ENCODE peak calls at places on chromosomes 1 and 21, in nine cellular contexts. One of them, this sample, is unnamed.

GRCh38 chr1:150272379-150272840 is at the start of gene C1orf54:
- DNase-seq in M059J: no peak
- DNase-seq in Right ventricle myocardium superior: peak; percentile 84
- DNase-seq in Peyer's patch: no peak
- DNase-seq in epithelial cell of proximal tubule: no peak
- DNase-seq in type B pancreatic cell: no peak
- DNase-seq in T-cell: no peak
- DNase-seq in NCI-H2107: no peak
- DNase-seq in Calu3: no peak
- DNase-seq in this sample: peak; percentile 76

GRCh38 chr1:2375246-2375922 is 16.0 kb downstream of the MORN1 start:
- DNase-seq in M059J: no peak
- DNase-seq in Right ventricle myocardium superior: peak; percentile 40
- DNase-seq in Peyer's patch: no peak
- DNase-seq in epithelial cell of proximal tubule: no peak
- DNase-seq in type B pancreatic cell: no peak
- DNase-seq in T-cell: no peak
- DNase-seq in NCI-H2107: no peak
- DNase-seq in Calu3: no peak
- DNase-seq in this sample: no peak

GRCh38 chr1:70871790-70872189 is 175.8 kb downstream of the PTGER3 start:
- DNase-seq in M059J: no peak
- DNase-seq in Right ventricle myocardium superior: no peak
- DNase-seq in Peyer's patch: no peak
- DNase-seq in epithelial cell of proximal tubule: no peak
- DNase-seq in type B pancreatic cell: no peak
- DNase-seq in T-cell: no peak
- DNase-seq in NCI-H2107: no peak
- DNase-seq in Calu3: no peak
- DNase-seq in this sample: no peak

GRCh38 chr1:228794810-228795209 is 59.5 kb downstream of the RHOU start:
- DNase-seq in M059J: no peak
- DNase-seq in Right ventricle myocardium superior: no peak
- DNase-seq in Peyer's patch: no peak
- DNase-seq in epithelial cell of proximal tubule: no peak
- DNase-seq in type B pancreatic cell: no peak
- DNase-seq in T-cell: no peak
- DNase-seq in NCI-H2107: no peak
- DNase-seq in Calu3: no peak
- DNase-seq in this sample: no peak

GRCh38 chr21:33657124-33657842 is 15.0 kb downstream of the ITSN1 start:
- DNase-seq in M059J: peak; percentile 32
- DNase-seq in Right ventricle myocardium superior: no peak
- DNase-seq in Peyer's patch: no peak
- DNase-seq in epithelial cell of proximal tubule: no peak
- DNase-seq in type B pancreatic cell: no peak
- DNase-seq in T-cell: no peak
- DNase-seq in NCI-H2107: no peak
- DNase-seq in Calu3: no peak
- DNase-seq in this sample: no peak

GRCh38 chr21:28308516-28308915 is 684.2 kb downstream of the LTN1 start:
- DNase-seq in M059J: peak; percentile 67
- DNase-seq in Right ventricle myocardium superior: no peak
- DNase-seq in Peyer's patch: no peak
- DNase-seq in epithelial cell of proximal tubule: no peak
- DNase-seq in type B pancreatic cell: no peak
- DNase-seq in T-cell: no peak
- DNase-seq in NCI-H2107: no peak
- DNase-seq in Calu3: no peak
- DNase-seq in this sample: peak; percentile 15

GRCh38 chr1:208533746-208534603 is 289.8 kb upstream of the PLXNA2 start:
- DNase-seq in M059J: no peak
- DNase-seq in Right ventricle myocardium superior: no peak
- DNase-seq in Peyer's patch: no peak
- DNase-seq in epithelial cell of proximal tubule: no peak
- DNase-seq in type B pancreatic cell: no peak
- DNase-seq in T-cell: no peak
- DNase-seq in NCI-H2107: no peak
- DNase-seq in Calu3: no peak
- DNase-seq in this sample: no peak

GRCh38 chr21:32412998-32413504 is 545 bp downstream of the EVA1C start:
- DNase-seq in M059J: no peak
- DNase-seq in Right ventricle myocardium superior: peak; percentile 65
- DNase-seq in Peyer's patch: peak; percentile 72
- DNase-seq in epithelial cell of proximal tubule: no peak
- DNase-seq in type B pancreatic cell: no peak
- DNase-seq in T-cell: no peak
- DNase-seq in NCI-H2107: no peak
- DNase-seq in Calu3: peak; percentile 4
- DNase-seq in this sample: peak; percentile 23

GRCh38 chr1:80066060-80066459 is 1059.5 kb upstream of the ADGRL4 start:
- DNase-seq in M059J: no peak
- DNase-seq in Right ventricle myocardium superior: no peak
- DNase-seq in Peyer's patch: no peak
- DNase-seq in epithelial cell of proximal tubule: no peak
- DNase-seq in type B pancreatic cell: no peak
- DNase-seq in T-cell: no peak
- DNase-seq in NCI-H2107: no peak
- DNase-seq in Calu3: no peak
- DNase-seq in this sample: peak; percentile 15

GRCh38 chr1:48683878-48684277 is 92.8 kb downstream of the BEND5 start:
- DNase-seq in M059J: no peak
- DNase-seq in Right ventricle myocardium superior: no peak
- DNase-seq in Peyer's patch: no peak
- DNase-seq in epithelial cell of proximal tubule: no peak
- DNase-seq in type B pancreatic cell: no peak
- DNase-seq in T-cell: no peak
- DNase-seq in NCI-H2107: no peak
- DNase-seq in Calu3: no peak
- DNase-seq in this sample: no peak

GRCh38 chr1:220184503-220184902 is 87.8 kb downstream of the RAB3GAP2 start:
- DNase-seq in M059J: no peak
- DNase-seq in Right ventricle myocardium superior: no peak
- DNase-seq in Peyer's patch: no peak
- DNase-seq in epithelial cell of proximal tubule: no peak
- DNase-seq in type B pancreatic cell: no peak
- DNase-seq in T-cell: no peak
- DNase-seq in NCI-H2107: no peak
- DNase-seq in Calu3: no peak
- DNase-seq in this sample: no peak

GRCh38 chr1:53948291-53948690 is 2.1 kb downstream of the LRRC42 start:
- DNase-seq in M059J: no peak
- DNase-seq in Right ventricle myocardium superior: no peak
- DNase-seq in Peyer's patch: no peak
- DNase-seq in epithelial cell of proximal tubule: no peak
- DNase-seq in type B pancreatic cell: no peak
- DNase-seq in T-cell: no peak
- DNase-seq in NCI-H2107: no peak
- DNase-seq in Calu3: no peak
- DNase-seq in this sample: no peak

GRCh38 chr1:167821969-167822685 is 91.8 kb downstream of the ADCY10 start:
- DNase-seq in M059J: peak; percentile 54
- DNase-seq in Right ventricle myocardium superior: no peak
- DNase-seq in Peyer's patch: no peak
- DNase-seq in epithelial cell of proximal tubule: no peak
- DNase-seq in type B pancreatic cell: no peak
- DNase-seq in T-cell: no peak
- DNase-seq in NCI-H2107: no peak
- DNase-seq in Calu3: peak; percentile 18
- DNase-seq in this sample: no peak

GRCh38 chr1:41442697-41443251 is 41.7 kb downstream of the EDN2 start:
- DNase-seq in M059J: peak; percentile 71
- DNase-seq in Right ventricle myocardium superior: no peak
- DNase-seq in Peyer's patch: no peak
- DNase-seq in epithelial cell of proximal tubule: no peak
- DNase-seq in type B pancreatic cell: no peak
- DNase-seq in T-cell: no peak
- DNase-seq in NCI-H2107: no peak
- DNase-seq in Calu3: no peak
- DNase-seq in this sample: no peak

GRCh38 chr1:235317179-235317578 is 10.8 kb downstream of the ARID4B start:
- DNase-seq in M059J: no peak
- DNase-seq in Right ventricle myocardium superior: no peak
- DNase-seq in Peyer's patch: no peak
- DNase-seq in epithelial cell of proximal tubule: no peak
- DNase-seq in type B pancreatic cell: no peak
- DNase-seq in T-cell: no peak
- DNase-seq in NCI-H2107: no peak
- DNase-seq in Calu3: no peak
- DNase-seq in this sample: no peak

GRCh38 chr21:35256468-35256988 is 207.4 kb upstream of the RUNX1 start:
- DNase-seq in M059J: peak; percentile 100
- DNase-seq in Right ventricle myocardium superior: peak; percentile 88
- DNase-seq in Peyer's patch: peak; percentile 83
- DNase-seq in epithelial cell of proximal tubule: peak; percentile 93
- DNase-seq in type B pancreatic cell: no peak
- DNase-seq in T-cell: no peak
- DNase-seq in NCI-H2107: peak; percentile 97
- DNase-seq in Calu3: peak; percentile 82
- DNase-seq in this sample: peak; percentile 99

GRCh38 chr1:31954607-31955283 is 16.6 kb upstream of the PTP4A2 start:
- DNase-seq in M059J: peak; percentile 92
- DNase-seq in Right ventricle myocardium superior: peak; percentile 91
- DNase-seq in Peyer's patch: peak; percentile 88
- DNase-seq in epithelial cell of proximal tubule: no peak
- DNase-seq in type B pancreatic cell: no peak
- DNase-seq in T-cell: no peak
- DNase-seq in NCI-H2107: no peak
- DNase-seq in Calu3: peak; percentile 85
- DNase-seq in this sample: peak; percentile 96

GRCh38 chr1:192879416-192879815 is 70.6 kb downstream of the RGS2 start:
- DNase-seq in M059J: peak; percentile 34
- DNase-seq in Right ventricle myocardium superior: no peak
- DNase-seq in Peyer's patch: no peak
- DNase-seq in epithelial cell of proximal tubule: no peak
- DNase-seq in type B pancreatic cell: no peak
- DNase-seq in T-cell: no peak
- DNase-seq in NCI-H2107: no peak
- DNase-seq in Calu3: no peak
- DNase-seq in this sample: peak; percentile 22

GRCh38 chr1:58763214-58763613 is 20.6 kb downstream of the JUN start:
- DNase-seq in M059J: peak; percentile 93
- DNase-seq in Right ventricle myocardium superior: no peak
- DNase-seq in Peyer's patch: no peak
- DNase-seq in epithelial cell of proximal tubule: no peak
- DNase-seq in type B pancreatic cell: no peak
- DNase-seq in T-cell: no peak
- DNase-seq in NCI-H2107: no peak
- DNase-seq in Calu3: no peak
- DNase-seq in this sample: peak; percentile 89

GRCh38 chr1:3577711-3578432 is 33.4 kb downstream of the MEGF6 start:
- DNase-seq in M059J: peak; percentile 93
- DNase-seq in Right ventricle myocardium superior: no peak
- DNase-seq in Peyer's patch: no peak
- DNase-seq in epithelial cell of proximal tubule: no peak
- DNase-seq in type B pancreatic cell: no peak
- DNase-seq in T-cell: no peak
- DNase-seq in NCI-H2107: no peak
- DNase-seq in Calu3: no peak
- DNase-seq in this sample: peak; percentile 66

GRCh38 chr1:1054971-1055370 is 19.1 kb downstream of the RNF223 start:
- DNase-seq in M059J: no peak
- DNase-seq in Right ventricle myocardium superior: no peak
- DNase-seq in Peyer's patch: no peak
- DNase-seq in epithelial cell of proximal tubule: no peak
- DNase-seq in type B pancreatic cell: no peak
- DNase-seq in T-cell: no peak
- DNase-seq in NCI-H2107: no peak
- DNase-seq in Calu3: no peak
- DNase-seq in this sample: no peak

GRCh38 chr1:209896346-209896745 is 41.7 kb upstream of the SYT14 start:
- DNase-seq in M059J: peak; percentile 86
- DNase-seq in Right ventricle myocardium superior: no peak
- DNase-seq in Peyer's patch: no peak
- DNase-seq in epithelial cell of proximal tubule: no peak
- DNase-seq in type B pancreatic cell: no peak
- DNase-seq in T-cell: no peak
- DNase-seq in NCI-H2107: no peak
- DNase-seq in Calu3: no peak
- DNase-seq in this sample: peak; percentile 19

GRCh38 chr21:19855522-19855921 is 1142.7 kb upstream of the NCAM2 start:
- DNase-seq in M059J: no peak
- DNase-seq in Right ventricle myocardium superior: no peak
- DNase-seq in Peyer's patch: no peak
- DNase-seq in epithelial cell of proximal tubule: no peak
- DNase-seq in type B pancreatic cell: no peak
- DNase-seq in T-cell: no peak
- DNase-seq in NCI-H2107: no peak
- DNase-seq in Calu3: no peak
- DNase-seq in this sample: no peak

GRCh38 chr1:5770981-5771765 is 221.1 kb downstream of the NPHP4 start:
- DNase-seq in M059J: peak; percentile 9
- DNase-seq in Right ventricle myocardium superior: peak; percentile 53
- DNase-seq in Peyer's patch: no peak
- DNase-seq in epithelial cell of proximal tubule: no peak
- DNase-seq in type B pancreatic cell: no peak
- DNase-seq in T-cell: no peak
- DNase-seq in NCI-H2107: no peak
- DNase-seq in Calu3: no peak
- DNase-seq in this sample: no peak

GRCh38 chr1:151867785-151868403 is 14.4 kb upstream of the THEM5 start:
- DNase-seq in M059J: peak; percentile 69
- DNase-seq in Right ventricle myocardium superior: no peak
- DNase-seq in Peyer's patch: no peak
- DNase-seq in epithelial cell of proximal tubule: no peak
- DNase-seq in type B pancreatic cell: no peak
- DNase-seq in T-cell: no peak
- DNase-seq in NCI-H2107: no peak
- DNase-seq in Calu3: no peak
- DNase-seq in this sample: peak; percentile 46

GRCh38 chr21:36756527-36756926 is 57.6 kb downstream of the SIM2 start:
- DNase-seq in M059J: peak; percentile 55
- DNase-seq in Right ventricle myocardium superior: no peak
- DNase-seq in Peyer's patch: no peak
- DNase-seq in epithelial cell of proximal tubule: no peak
- DNase-seq in type B pancreatic cell: no peak
- DNase-seq in T-cell: no peak
- DNase-seq in NCI-H2107: no peak
- DNase-seq in Calu3: no peak
- DNase-seq in this sample: no peak

GRCh38 chr1:183277821-183278735 is 92.0 kb downstream of the LAMC2 start:
- DNase-seq in M059J: peak; percentile 84
- DNase-seq in Right ventricle myocardium superior: no peak
- DNase-seq in Peyer's patch: no peak
- DNase-seq in epithelial cell of proximal tubule: no peak
- DNase-seq in type B pancreatic cell: no peak
- DNase-seq in T-cell: no peak
- DNase-seq in NCI-H2107: no peak
- DNase-seq in Calu3: no peak
- DNase-seq in this sample: peak; percentile 59

GRCh38 chr1:170734412-170735175 is 70.7 kb downstream of the PRRX1 start:
- DNase-seq in M059J: peak; percentile 37
- DNase-seq in Right ventricle myocardium superior: no peak
- DNase-seq in Peyer's patch: no peak
- DNase-seq in epithelial cell of proximal tubule: no peak
- DNase-seq in type B pancreatic cell: no peak
- DNase-seq in T-cell: no peak
- DNase-seq in NCI-H2107: no peak
- DNase-seq in Calu3: no peak
- DNase-seq in this sample: peak; percentile 53

GRCh38 chr1:232614811-232615210 is 15.1 kb downstream of the SIPA1L2 start:
- DNase-seq in M059J: no peak
- DNase-seq in Right ventricle myocardium superior: no peak
- DNase-seq in Peyer's patch: no peak
- DNase-seq in epithelial cell of proximal tubule: no peak
- DNase-seq in type B pancreatic cell: no peak
- DNase-seq in T-cell: no peak
- DNase-seq in NCI-H2107: no peak
- DNase-seq in Calu3: no peak
- DNase-seq in this sample: no peak

GRCh38 chr1:110481968-110482623 is 31.1 kb downstream of the PROK1 start:
- DNase-seq in M059J: no peak
- DNase-seq in Right ventricle myocardium superior: no peak
- DNase-seq in Peyer's patch: no peak
- DNase-seq in epithelial cell of proximal tubule: no peak
- DNase-seq in type B pancreatic cell: no peak
- DNase-seq in T-cell: no peak
- DNase-seq in NCI-H2107: no peak
- DNase-seq in Calu3: no peak
- DNase-seq in this sample: no peak

This sample was measured in astrocyte of the spinal cord.